ENCODE peak calls at places on chromosomes 7 and 10, in eight cellular contexts. One of them, this sample, is unnamed.

GRCh38 chr7:4190021-4190981 is 491.8 kb upstream of the FOXK1 start:
- DNase-seq in K562: no peak
- DNase-seq in A549: no peak
- DNase-seq in GM12878: no peak
- DNase-seq in IMR-90: no peak
- DNase-seq in SK-N-SH: no peak
- DNase-seq in H1: no peak
- DNase-seq in HepG2: no peak
- DNase-seq in this sample: no peak

GRCh38 chr10:22712246-22712958 is 2.0 kb downstream of the PIP4K2A start:
- DNase-seq in K562: no peak
- DNase-seq in A549: no peak
- DNase-seq in GM12878: no peak
- DNase-seq in IMR-90: peak
- DNase-seq in SK-N-SH: no peak
- DNase-seq in H1: no peak
- DNase-seq in HepG2: no peak
- DNase-seq in this sample: no peak

GRCh38 chr10:98858525-98858924 is 377.1 kb downstream of the HPSE2 start:
- DNase-seq in K562: no peak
- DNase-seq in A549: no peak
- DNase-seq in GM12878: no peak
- DNase-seq in IMR-90: peak
- DNase-seq in SK-N-SH: no peak
- DNase-seq in H1: no peak
- DNase-seq in HepG2: peak
- DNase-seq in this sample: peak

GRCh38 chr10:75531571-75532031 is 100.2 kb downstream of the LRMDA start:
- DNase-seq in K562: no peak
- DNase-seq in A549: no peak
- DNase-seq in GM12878: no peak
- DNase-seq in IMR-90: no peak
- DNase-seq in SK-N-SH: no peak
- DNase-seq in H1: no peak
- DNase-seq in HepG2: no peak
- DNase-seq in this sample: no peak

GRCh38 chr10:29608062-29608461 is 26.7 kb downstream of the SVIL start:
- DNase-seq in K562: no peak
- DNase-seq in A549: no peak
- DNase-seq in GM12878: no peak
- DNase-seq in IMR-90: no peak
- DNase-seq in SK-N-SH: no peak
- DNase-seq in H1: no peak
- DNase-seq in HepG2: no peak
- DNase-seq in this sample: no peak

GRCh38 chr10:98924526-98924925 is 311.1 kb downstream of the HPSE2 start:
- DNase-seq in K562: no peak
- DNase-seq in A549: no peak
- DNase-seq in GM12878: no peak
- DNase-seq in IMR-90: no peak
- DNase-seq in SK-N-SH: no peak
- DNase-seq in H1: no peak
- DNase-seq in HepG2: no peak
- DNase-seq in this sample: no peak

GRCh38 chr10:30986027-30986672 is 45.5 kb downstream of the ZNF438 start:
- DNase-seq in K562: no peak
- DNase-seq in A549: no peak
- DNase-seq in GM12878: no peak
- DNase-seq in IMR-90: peak
- DNase-seq in SK-N-SH: no peak
- DNase-seq in H1: no peak
- DNase-seq in HepG2: no peak
- DNase-seq in this sample: no peak

GRCh38 chr7:138665669-138666140 is 35.5 kb downstream of the SVOPL start:
- DNase-seq in K562: no peak
- DNase-seq in A549: no peak
- DNase-seq in GM12878: no peak
- DNase-seq in IMR-90: no peak
- DNase-seq in SK-N-SH: no peak
- DNase-seq in H1: no peak
- DNase-seq in HepG2: peak
- DNase-seq in this sample: no peak

GRCh38 chr10:15426115-15426514 is 55.0 kb upstream of the FAM171A1 start:
- DNase-seq in K562: no peak
- DNase-seq in A549: no peak
- DNase-seq in GM12878: no peak
- DNase-seq in IMR-90: no peak
- DNase-seq in SK-N-SH: no peak
- DNase-seq in H1: no peak
- DNase-seq in HepG2: no peak
- DNase-seq in this sample: no peak

GRCh38 chr7:91151916-91152315 is 112.3 kb upstream of the FZD1 start:
- DNase-seq in K562: no peak
- DNase-seq in A549: no peak
- DNase-seq in GM12878: no peak
- DNase-seq in IMR-90: no peak
- DNase-seq in SK-N-SH: no peak
- DNase-seq in H1: no peak
- DNase-seq in HepG2: no peak
- DNase-seq in this sample: no peak

GRCh38 chr10:123997486-123998196 is 95.8 kb downstream of the CHST15 start:
- DNase-seq in K562: no peak
- DNase-seq in A549: no peak
- DNase-seq in GM12878: peak
- DNase-seq in IMR-90: peak
- DNase-seq in SK-N-SH: peak
- DNase-seq in H1: no peak
- DNase-seq in HepG2: peak
- DNase-seq in this sample: no peak

GRCh38 chr7:151058766-151059361 is 525 bp upstream of the SLC4A2 start:
- DNase-seq in K562: no peak
- DNase-seq in A549: no peak
- DNase-seq in GM12878: no peak
- DNase-seq in IMR-90: no peak
- DNase-seq in SK-N-SH: no peak
- DNase-seq in H1: peak
- DNase-seq in HepG2: no peak
- DNase-seq in this sample: no peak

GRCh38 chr7:124959676-124960075 is 30.1 kb upstream of the POT1 start:
- DNase-seq in K562: no peak
- DNase-seq in A549: no peak
- DNase-seq in GM12878: no peak
- DNase-seq in IMR-90: no peak
- DNase-seq in SK-N-SH: no peak
- DNase-seq in H1: no peak
- DNase-seq in HepG2: no peak
- DNase-seq in this sample: no peak
- TF ChIP-seq USF2 in K562: no peak
- TF ChIP-seq USF2 in A549: no peak
- TF ChIP-seq USF2 in GM12878: no peak
- TF ChIP-seq USF2 in IMR-90: no peak
- TF ChIP-seq USF2 in SK-N-SH: no peak
- TF ChIP-seq USF2 in H1: no peak
- TF ChIP-seq USF2 in HepG2: no peak
- TF ChIP-seq USF2 in this sample: no peak

DNA sequence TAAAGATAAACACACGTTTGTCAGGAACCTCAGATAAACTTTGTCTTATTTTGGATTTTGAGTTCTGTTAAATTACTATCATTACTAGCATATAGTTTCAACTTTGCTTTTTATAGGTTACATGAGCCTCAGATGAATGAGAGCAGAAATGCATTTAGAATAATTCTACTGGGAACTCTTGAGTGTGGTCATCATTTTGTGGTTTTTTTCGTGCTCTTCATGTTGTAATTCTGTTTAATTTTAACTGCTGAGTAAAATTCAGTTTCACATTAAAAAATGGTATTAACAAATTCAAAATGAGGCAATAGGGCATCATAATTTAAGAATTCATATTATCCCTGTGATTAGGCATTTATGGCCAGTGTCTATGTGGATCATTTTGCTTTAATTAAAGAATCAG is 72.9 kb downstream of the GNAI1 start:
- DNase-seq in K562: no peak
- DNase-seq in A549: no peak
- DNase-seq in GM12878: no peak
- DNase-seq in IMR-90: no peak
- DNase-seq in SK-N-SH: no peak
- DNase-seq in H1: no peak
- DNase-seq in HepG2: no peak
- DNase-seq in this sample: no peak
- TF ChIP-seq USF2 in K562: no peak
- TF ChIP-seq USF2 in A549: no peak
- TF ChIP-seq USF2 in GM12878: no peak
- TF ChIP-seq USF2 in IMR-90: no peak
- TF ChIP-seq USF2 in SK-N-SH: no peak
- TF ChIP-seq USF2 in H1: no peak
- TF ChIP-seq USF2 in HepG2: no peak
- TF ChIP-seq USF2 in this sample: no peak

DNA sequence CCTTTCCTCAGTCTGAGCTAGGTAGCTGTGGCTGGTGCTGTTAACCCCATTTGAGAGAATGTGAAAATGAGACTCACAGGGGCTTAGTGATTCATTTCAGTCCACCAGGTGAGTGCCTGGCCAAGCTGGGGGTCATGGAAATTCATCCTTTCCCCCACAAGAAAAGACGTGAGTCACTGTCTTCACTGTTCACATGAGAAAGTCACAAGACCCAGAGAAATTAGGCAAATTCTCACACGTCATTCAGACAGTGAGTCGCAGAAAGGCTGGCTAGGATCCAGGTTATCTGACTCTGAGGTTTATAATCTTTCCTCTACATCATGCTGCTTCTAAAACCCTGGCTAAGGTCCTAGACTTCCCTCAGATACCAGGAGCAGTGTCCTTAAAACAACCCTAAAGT is 428.1 kb upstream of the CELF2 start:
- DNase-seq in K562: no peak
- DNase-seq in A549: no peak
- DNase-seq in GM12878: no peak
- DNase-seq in IMR-90: peak
- DNase-seq in SK-N-SH: no peak
- DNase-seq in H1: no peak
- DNase-seq in HepG2: no peak
- DNase-seq in this sample: no peak
- TF ChIP-seq USF2 in K562: no peak
- TF ChIP-seq USF2 in A549: no peak
- TF ChIP-seq USF2 in GM12878: no peak
- TF ChIP-seq USF2 in IMR-90: peak
- TF ChIP-seq USF2 in SK-N-SH: no peak
- TF ChIP-seq USF2 in H1: no peak
- TF ChIP-seq USF2 in HepG2: no peak
- TF ChIP-seq USF2 in this sample: no peak

GRCh38 chr7:68785036-68785435 is 813.2 kb upstream of the AUTS2 start:
- DNase-seq in K562: no peak
- DNase-seq in A549: no peak
- DNase-seq in GM12878: no peak
- DNase-seq in IMR-90: no peak
- DNase-seq in SK-N-SH: no peak
- DNase-seq in H1: no peak
- DNase-seq in HepG2: no peak
- DNase-seq in this sample: no peak

GRCh38 chr7:68793513-68793912 is 804.8 kb upstream of the AUTS2 start:
- DNase-seq in K562: no peak
- DNase-seq in A549: no peak
- DNase-seq in GM12878: no peak
- DNase-seq in IMR-90: no peak
- DNase-seq in SK-N-SH: no peak
- DNase-seq in H1: no peak
- DNase-seq in HepG2: no peak
- DNase-seq in this sample: no peak

GRCh38 chr7:68792351-68792750 is 805.9 kb upstream of the AUTS2 start:
- DNase-seq in K562: no peak
- DNase-seq in A549: no peak
- DNase-seq in GM12878: no peak
- DNase-seq in IMR-90: no peak
- DNase-seq in SK-N-SH: no peak
- DNase-seq in H1: no peak
- DNase-seq in HepG2: no peak
- DNase-seq in this sample: no peak

GRCh38 chr7:68787586-68787985 is 810.7 kb upstream of the AUTS2 start:
- DNase-seq in K562: no peak
- DNase-seq in A549: no peak
- DNase-seq in GM12878: no peak
- DNase-seq in IMR-90: no peak
- DNase-seq in SK-N-SH: no peak
- DNase-seq in H1: no peak
- DNase-seq in HepG2: no peak
- DNase-seq in this sample: no peak

DNA sequence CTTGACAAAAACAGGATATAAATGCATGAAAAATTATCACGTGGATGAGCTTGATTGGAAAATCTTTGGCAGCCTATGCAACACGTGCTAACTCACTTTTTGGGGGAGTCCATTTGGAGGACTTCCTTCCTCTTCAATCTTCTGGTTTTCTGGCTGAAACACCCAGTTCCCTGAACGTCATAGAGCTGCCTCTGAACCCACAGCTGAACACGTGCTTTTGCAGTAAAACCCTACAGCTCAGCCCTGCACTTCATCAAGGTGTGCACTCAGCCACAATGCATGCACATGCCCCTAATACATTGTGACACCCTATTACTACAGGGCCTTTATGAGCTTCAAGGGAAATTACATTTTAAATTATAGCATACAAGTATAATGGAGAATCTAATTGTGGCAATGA is 808.7 kb upstream of the AUTS2 start:
- DNase-seq in K562: no peak
- DNase-seq in A549: no peak
- DNase-seq in GM12878: no peak
- DNase-seq in IMR-90: no peak
- DNase-seq in SK-N-SH: no peak
- DNase-seq in H1: no peak
- DNase-seq in HepG2: no peak
- DNase-seq in this sample: no peak
- TF ChIP-seq USF2 in K562: no peak
- TF ChIP-seq USF2 in A549: no peak
- TF ChIP-seq USF2 in GM12878: no peak
- TF ChIP-seq USF2 in IMR-90: no peak
- TF ChIP-seq USF2 in SK-N-SH: no peak
- TF ChIP-seq USF2 in H1: no peak
- TF ChIP-seq USF2 in HepG2: no peak
- TF ChIP-seq USF2 in this sample: no peak

GRCh38 chr10:117135480-117136140 is 2.5 kb downstream of the VAX1 start:
- DNase-seq in K562: no peak
- DNase-seq in A549: no peak
- DNase-seq in GM12878: no peak
- DNase-seq in IMR-90: no peak
- DNase-seq in SK-N-SH: no peak
- DNase-seq in H1: no peak
- DNase-seq in HepG2: no peak
- DNase-seq in this sample: no peak
- TF ChIP-seq USF2 in K562: no peak
- TF ChIP-seq USF2 in A549: no peak
- TF ChIP-seq USF2 in GM12878: no peak
- TF ChIP-seq USF2 in IMR-90: no peak
- TF ChIP-seq USF2 in SK-N-SH: no peak
- TF ChIP-seq USF2 in H1: no peak
- TF ChIP-seq USF2 in HepG2: no peak
- TF ChIP-seq USF2 in this sample: no peak

DNA sequence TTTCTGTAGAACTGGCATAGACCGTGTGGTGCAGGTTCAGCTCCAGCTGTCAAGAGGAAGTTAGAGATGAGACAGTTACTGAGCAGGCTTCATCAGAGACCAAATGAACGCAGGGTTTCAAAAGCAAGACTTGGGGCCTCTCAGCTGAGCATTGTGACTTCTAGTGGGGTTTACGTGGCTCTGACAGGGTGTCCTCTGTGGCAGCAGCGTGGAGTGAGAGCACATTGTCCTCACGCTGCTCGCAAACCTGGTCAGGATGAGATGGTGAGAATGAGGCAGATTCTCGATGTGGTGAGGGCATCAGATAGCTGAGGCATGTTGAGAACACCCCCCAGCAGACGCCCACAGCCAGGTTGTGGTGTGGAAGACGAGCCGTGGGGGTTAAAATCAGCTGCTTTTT is 126.0 kb downstream of the DNAJB6 start:
- DNase-seq in K562: no peak
- DNase-seq in A549: no peak
- DNase-seq in GM12878: no peak
- DNase-seq in IMR-90: no peak
- DNase-seq in SK-N-SH: no peak
- DNase-seq in H1: no peak
- DNase-seq in HepG2: no peak
- DNase-seq in this sample: no peak
- TF ChIP-seq USF2 in K562: no peak
- TF ChIP-seq USF2 in A549: no peak
- TF ChIP-seq USF2 in GM12878: no peak
- TF ChIP-seq USF2 in IMR-90: no peak
- TF ChIP-seq USF2 in SK-N-SH: no peak
- TF ChIP-seq USF2 in H1: no peak
- TF ChIP-seq USF2 in HepG2: no peak
- TF ChIP-seq USF2 in this sample: no peak